ENCODE peak calls at places on chromosomes 2 and 18, in eight cellular contexts. G is body of pancreas, Y is neural progenitor cell, C is tibial artery, S is ovary, Q is GM06990, J is sigmoid colon, N is SJSA1. W is an unnamed sample. For H3K36me3, the result is how much of the 10 kb centered on the place peaks cover.

GRCh38 chr2:85772019-85772745 is 18.4 kb downstream of the ATOH8 start:
- DNase-seq in S (peak), G (peak), Q (no peak), Y (peak), J (peak), N (peak), C (peak), W (peak)

GRCh38 chr2:239522740-239523119 is 121.9 kb upstream of the HDAC4 start:
- DNase-seq in G (no peak), N (no peak), Q (no peak), S (no peak), C (no peak), Y (no peak), J (no peak), W (no peak)

GRCh38 chr2:64018715-64019082 is 529 bp downstream of the VPS54 start:
- DNase-seq in G (no peak), Q (no peak), S (peak), N (no peak), Y (peak), C (peak), J (peak), W (peak)

GRCh38 chr2:151651274-151651673 is 83.0 kb downstream of the NEB start:
- DNase-seq in G (no peak), N (no peak), C (no peak), J (no peak), Y (no peak), S (no peak), Q (no peak), W (no peak)

GRCh38 chr2:46181789-46182530 is 115.2 kb upstream of the EPAS1 start:
- DNase-seq in N (no peak), S (no peak), Q (no peak), J (no peak), C (no peak), Y (no peak), G (no peak), W (no peak)

GRCh38 chr2:233455006-233455405 is 100.7 kb downstream of the DGKD start:
- DNase-seq in Y (no peak), N (no peak), C (peak), G (no peak), Q (no peak), J (peak), S (peak), W (no peak)

GRCh38 chr2:67311536-67311935 is 85.6 kb upstream of the ETAA1 start:
- DNase-seq in N (peak), C (no peak), J (no peak), Y (no peak), G (peak), S (no peak), Q (no peak), W (peak)

GRCh38 chr2:129929321-129930290 is 49.9 kb upstream of the RAB6C start:
- DNase-seq in N (peak), C (no peak), Y (no peak), J (no peak), Q (no peak), G (no peak), S (no peak), W (no peak)

GRCh38 chr2:62597323-62597722 is 91.3 kb upstream of the TMEM17 start:
- DNase-seq in C (no peak), Q (no peak), Y (no peak), N (peak), G (no peak), J (no peak), S (no peak), W (no peak)

GRCh38 chr2:113888641-113889470 is 1.0 kb upstream of the ACTR3 start:
- DNase-seq in N (no peak), S (no peak), G (no peak), J (no peak), Y (no peak), Q (no peak), C (no peak), W (no peak)

GRCh38 chr18:26863122-26863879 is 2.2 kb downstream of the AQP4 start:
- DNase-seq in G (peak), J (peak), S (peak), C (no peak), Q (no peak), Y (peak), N (no peak), W (no peak)

GRCh38 chr18:2958819-2959298 is 54.1 kb downstream of the LPIN2 start:
- DNase-seq in Q (no peak), Y (no peak), J (peak), S (no peak), G (no peak), N (no peak), C (peak), W (no peak)

GRCh38 chr2:40363631-40364030 is 88.3 kb downstream of the SLC8A1 start:
- DNase-seq in N (no peak), G (no peak), Y (no peak), J (no peak), Q (peak), C (no peak), S (no peak), W (peak)

GRCh38 chr2:11254100-11254536 is 90.3 kb downstream of the ROCK2 start:
- DNase-seq in N (no peak), J (no peak), Q (no peak), G (no peak), C (no peak), Y (no peak), S (no peak), W (no peak)

GRCh38 chr2:109201465-109202420 is 72.7 kb downstream of the SH3RF3 start:
- DNase-seq in Q (no peak), Y (no peak), N (no peak), S (no peak), G (no peak), J (no peak), C (peak), W (no peak)

GRCh38 chr2:111712361-111712760 is 171.6 kb downstream of the ANAPC1 start:
- DNase-seq in J (no peak), S (no peak), N (no peak), Y (no peak), C (no peak), G (no peak), Q (no peak), W (no peak)

GRCh38 chr2:236177967-236178909 is 10.1 kb upstream of the GBX2 start:
- DNase-seq in Y (peak), Q (peak), S (peak), J (peak), N (peak), G (peak), C (peak), W (peak)

GRCh38 chr2:140786585-140786984 is 1344.2 kb downstream of the LRP1B start:
- DNase-seq in G (no peak), J (no peak), S (no peak), N (no peak), Q (no peak), C (no peak), Y (no peak), W (no peak)

GRCh38 chr2:86500325-86500724 is 59.2 kb downstream of the KDM3A start:
- DNase-seq in S (no peak), Y (no peak), N (no peak), J (no peak), Q (no peak), G (no peak), C (no peak), W (no peak)

GRCh38 chr2:207813942-207814341 is 44.2 kb upstream of the FZD5 start:
- DNase-seq in C (no peak), Y (peak), S (no peak), N (no peak), G (no peak), Q (no peak), J (no peak), W (no peak)

GRCh38 chr18:36895606-36896005 is 66.7 kb downstream of the KIAA1328 start:
- DNase-seq in S (no peak), Q (no peak), C (no peak), G (no peak), N (no peak), Y (no peak), J (no peak), W (no peak)

GRCh38 chr2:222468338-222468737 is 44.0 kb downstream of the SGPP2 start:
- DNase-seq in Y (no peak), Q (no peak), G (peak), J (no peak), C (no peak), S (peak), N (no peak), W (no peak)

GRCh38 chr2:47801118-47801517 is 18.2 kb downstream of the MSH6 start:
- DNase-seq in J (no peak), Y (no peak), S (no peak), C (no peak), G (no peak), N (no peak), Q (no peak), W (no peak)

GRCh38 chr2:70371753-70372152 is 69.9 kb upstream of the FAM136A start:
- DNase-seq in N (no peak), Q (no peak), J (no peak), Y (no peak), G (no peak), C (no peak), S (no peak), W (peak)

GRCh38 chr2:175463639-175464310 is 282.3 kb upstream of the ATP5MC3 start:
- DNase-seq in C (no peak), G (no peak), N (no peak), S (no peak), Q (no peak), Y (no peak), J (no peak), W (no peak)

GRCh38 chr2:128179461-128179755 is 88.4 kb downstream of the UGGT1 start:
- DNase-seq in G (no peak), N (no peak), Y (no peak), Q (no peak), C (no peak), S (no peak), J (no peak), W (no peak)

GRCh38 chr2:128178144-128178649 is 87.2 kb downstream of the UGGT1 start:
- DNase-seq in J (no peak), C (no peak), Q (no peak), S (no peak), N (no peak), G (no peak), Y (no peak), W (no peak)

GRCh38 chr2:128180031-128180430 is 89.0 kb downstream of the UGGT1 start:
- DNase-seq in S (no peak), Y (no peak), N (no peak), Q (no peak), J (no peak), C (no peak), G (no peak), W (no peak)

GRCh38 chr2:128177315-128177714 is 86.3 kb downstream of the UGGT1 start:
- DNase-seq in J (no peak), N (no peak), C (no peak), S (no peak), Q (no peak), G (no peak), Y (no peak), W (no peak)

GRCh38 chr2:128178650-128179460 is 87.9 kb downstream of the UGGT1 start:
- DNase-seq in G (peak), J (peak), S (peak), Q (no peak), N (peak), C (no peak), Y (peak), W (peak)
- H3K36me3 ChIP-seq in G (under half), J (half or more), S (under half), Q (under half), N (half or more), C (half or more), Y (under half), W (half or more)

GRCh38 chr2:3494984-3495666 is 24.2 kb downstream of the ADI1 start:
- DNase-seq in Q (no peak), S (no peak), C (no peak), J (no peak), G (no peak), N (no peak), Y (no peak), W (no peak)

GRCh38 chr2:3500326-3500899 is 18.9 kb downstream of the ADI1 start:
- DNase-seq in S (no peak), Q (no peak), N (peak), C (no peak), Y (no peak), J (no peak), G (no peak), W (no peak)

GRCh38 chr2:3495956-3496355 is 23.4 kb downstream of the ADI1 start:
- DNase-seq in J (no peak), Y (no peak), Q (no peak), C (no peak), G (no peak), S (no peak), N (no peak), W (no peak)

GRCh38 chr2:3503046-3503445 is 16.3 kb downstream of the ADI1 start:
- DNase-seq in Q (no peak), S (no peak), G (no peak), J (no peak), N (no peak), Y (no peak), C (no peak), W (no peak)

GRCh38 chr2:3498783-3499394 is 20.4 kb downstream of the ADI1 start:
- DNase-seq in Y (no peak), J (no peak), N (no peak), Q (no peak), C (no peak), G (no peak), S (no peak), W (no peak)
- H3K36me3 ChIP-seq in Y (under half), J (half or more), N (under half), Q (under half), C (half or more), G (under half), S (under half), W (under half)

DNA sequence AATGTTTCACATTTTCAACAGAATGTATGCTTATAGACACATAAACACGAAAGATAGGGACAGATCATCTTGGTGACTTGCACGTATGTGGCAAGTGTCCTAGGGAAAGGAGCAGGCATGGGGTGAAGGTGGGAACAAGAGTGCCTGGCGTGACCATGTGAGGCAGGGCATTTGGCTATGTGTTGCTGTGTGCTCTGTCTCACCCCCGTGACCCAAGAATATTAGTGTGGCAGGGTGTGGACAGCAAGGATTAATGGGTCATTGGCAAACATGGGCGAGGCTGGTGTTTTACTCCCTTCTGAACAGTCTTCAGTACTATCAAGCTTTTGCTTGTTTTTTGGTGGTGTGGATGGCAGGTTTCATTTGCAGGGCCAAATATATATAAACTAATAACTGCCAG is 1.3 kb upstream of the VWA3B start:
- DNase-seq in J (no peak), Y (no peak), N (no peak), G (peak), S (no peak), Q (no peak), C (no peak), W (no peak)
- H3K36me3 ChIP-seq in J (under half), Y (under half), N (under half), G (under half), S (under half), Q (under half), C (under half), W (under half)

GRCh38 chr2:120318626-120319025 is 27.3 kb upstream of the INHBB start:
- DNase-seq in G (no peak), Q (no peak), Y (no peak), J (no peak), N (no peak), S (peak), C (no peak), W (no peak)
- H3K36me3 ChIP-seq in G (under half), Q (under half), Y (under half), J (under half), N (under half), S (under half), C (under half), W (under half)